ENCODE peak calls at places on chromosomes 4 and X, in four cellular contexts. H is psoas muscle, V is BE2C, A is body of pancreas. K is an unnamed sample.

GRCh38 chrX:107729558-107730297 is 45.9 kb downstream of the TSC22D3 start:
- DNase-seq in H (peak), V (no peak), A (no peak), K (no peak)

GRCh38 chrX:39513836-39514235 is 583.9 kb downstream of the BCOR start:
- DNase-seq in H (no peak), V (no peak), A (no peak), K (no peak)

GRCh38 chrX:3548743-3549441 is 164.6 kb downstream of the PRKX start:
- DNase-seq in H (no peak), V (no peak), A (peak), K (no peak)

GRCh38 chrX:153769865-153770605 is 6.0 kb downstream of the PLXNB3 start:
- DNase-seq in H (no peak), V (no peak), A (no peak), K (no peak)

GRCh38 chr4:105569014-105569850 is 16.8 kb downstream of the ARHGEF38 start:
- DNase-seq in H (no peak), V (no peak), A (no peak), K (no peak)

GRCh38 chr4:76195326-76195725 is 18.3 kb downstream of the SCARB2 start:
- DNase-seq in H (no peak), V (no peak), A (no peak), K (no peak)

GRCh38 chr4:87939978-87940690 is 35.4 kb upstream of the SPP1 start:
- DNase-seq in H (no peak), V (no peak), A (no peak), K (no peak)

GRCh38 chr4:126794363-126794762 is 838.4 kb upstream of the INTU start:
- DNase-seq in H (no peak), V (no peak), A (no peak), K (no peak)

GRCh38 chr4:181478675-181479074 is 764.5 kb upstream of the TENM3 start:
- DNase-seq in H (no peak), V (no peak), A (no peak), K (no peak)

GRCh38 chr4:150164956-150165355 is 86.7 kb downstream of the DCLK2 start:
- DNase-seq in H (no peak), V (no peak), A (no peak), K (no peak)

GRCh38 chrX:136468391-136469103 is 19.2 kb upstream of the BRS3 start:
- DNase-seq in H (no peak), V (no peak), A (no peak), K (no peak)

GRCh38 chr4:36241771-36242170 is 2.5 kb downstream of the ARAP2 start:
- DNase-seq in H (no peak), V (no peak), A (no peak), K (no peak)

GRCh38 chrX:107324493-107325310 is 118.3 kb downstream of the DNAAF6 start:
- DNase-seq in H (peak), V (no peak), A (no peak), K (no peak)

GRCh38 chr4:3290476-3290875 is 2.3 kb upstream of the RGS12 start:
- DNase-seq in H (no peak), V (no peak), A (no peak), K (no peak)

GRCh38 chr4:24210332-24210902 is 320.6 kb upstream of the PPARGC1A start:
- DNase-seq in H (peak), V (no peak), A (peak), K (no peak)

DNA sequence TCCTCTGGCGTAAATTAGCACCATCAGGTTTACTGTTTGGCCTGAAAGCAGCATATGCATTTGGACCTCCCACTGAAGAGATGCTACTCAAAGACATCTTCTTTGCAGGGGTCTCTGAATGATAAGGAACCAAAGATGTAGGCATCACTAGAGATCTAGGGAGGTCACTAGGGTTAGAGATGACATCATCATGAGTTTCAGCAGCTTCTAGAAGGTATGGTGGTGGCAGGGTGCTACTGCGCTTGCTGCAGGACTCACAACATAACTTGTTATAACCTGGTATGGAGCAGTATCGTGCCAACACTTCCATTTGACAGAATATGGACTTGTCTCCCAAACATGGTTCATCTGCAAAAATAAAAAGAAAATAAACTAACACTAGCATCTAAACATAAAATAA is 251.6 kb downstream of the NPFFR2 start:
- DNase-seq in H (no peak), V (no peak), A (no peak), K (no peak)
- TF ChIP-seq CTCF in H (no peak), V (peak), A (no peak), K (no peak)

DNA sequence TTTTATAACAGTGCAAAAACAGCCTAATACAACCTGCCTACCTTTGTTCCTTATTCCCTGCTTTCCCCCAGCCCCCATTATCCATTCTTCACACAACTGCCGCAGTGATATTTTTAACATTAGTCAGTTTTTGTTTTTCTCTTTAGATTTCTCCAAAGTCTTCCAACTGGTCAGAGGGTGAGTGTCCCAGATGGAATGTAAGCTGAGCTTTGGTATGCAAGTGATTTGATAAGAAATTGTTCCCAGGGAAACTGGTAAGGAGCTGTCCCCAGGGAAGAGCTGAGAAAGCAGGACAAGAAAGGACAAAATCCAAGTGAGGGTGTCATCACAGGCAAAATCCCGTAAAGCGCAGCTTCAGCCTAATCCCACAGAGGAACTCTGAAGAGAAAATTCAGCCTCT is 475.5 kb upstream of the ADGRL3 start:
- DNase-seq in H (no peak), V (no peak), A (no peak), K (no peak)
- TF ChIP-seq CTCF in H (no peak), V (no peak), A (no peak), K (no peak)

GRCh38 chr4:6996481-6996880 is 46.7 kb upstream of the TADA2B start:
- DNase-seq in H (no peak), V (no peak), A (no peak), K (no peak)
- TF ChIP-seq CTCF in H (no peak), V (no peak), A (no peak), K (no peak)

GRCh38 chr4:18568600-18568999 is 547.0 kb upstream of the LCORL start:
- DNase-seq in H (no peak), V (no peak), A (no peak), K (no peak)
- TF ChIP-seq CTCF in H (no peak), V (peak), A (peak), K (no peak)

GRCh38 chrX:67784712-67785111 is 240.9 kb downstream of the AR start:
- DNase-seq in H (no peak), V (no peak), A (no peak), K (no peak)

GRCh38 chrX:67780694-67781109 is 236.9 kb downstream of the AR start:
- DNase-seq in H (peak), V (no peak), A (peak), K (no peak)

GRCh38 chrX:67779099-67779498 is 235.3 kb downstream of the AR start:
- DNase-seq in H (no peak), V (no peak), A (no peak), K (no peak)

GRCh38 chrX:67777148-67777547 is 233.3 kb downstream of the AR start:
- DNase-seq in H (no peak), V (no peak), A (no peak), K (no peak)

DNA sequence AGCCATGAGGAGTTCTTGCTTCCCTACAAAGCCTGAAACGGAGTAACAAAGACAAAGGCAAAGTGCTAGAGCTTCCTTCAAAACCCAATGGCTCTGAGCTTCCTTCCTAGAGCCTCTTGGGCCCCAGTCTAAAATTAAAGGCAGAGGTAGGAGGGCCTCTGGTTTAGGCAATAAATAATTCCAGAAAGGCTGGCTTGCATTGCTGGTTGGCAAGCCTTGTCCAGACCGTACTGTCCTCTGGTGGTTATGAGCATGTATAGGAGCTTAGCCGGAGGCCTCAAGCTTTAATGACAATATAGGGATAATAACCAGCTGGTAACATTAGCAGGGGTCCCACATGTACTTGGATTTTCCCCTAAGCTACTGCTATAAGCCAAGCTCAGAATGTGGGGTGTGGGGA is 237.3 kb downstream of the AR start:
- DNase-seq in H (no peak), V (no peak), A (no peak), K (no peak)
- TF ChIP-seq CTCF in H (peak), V (no peak), A (no peak), K (no peak)

DNA sequence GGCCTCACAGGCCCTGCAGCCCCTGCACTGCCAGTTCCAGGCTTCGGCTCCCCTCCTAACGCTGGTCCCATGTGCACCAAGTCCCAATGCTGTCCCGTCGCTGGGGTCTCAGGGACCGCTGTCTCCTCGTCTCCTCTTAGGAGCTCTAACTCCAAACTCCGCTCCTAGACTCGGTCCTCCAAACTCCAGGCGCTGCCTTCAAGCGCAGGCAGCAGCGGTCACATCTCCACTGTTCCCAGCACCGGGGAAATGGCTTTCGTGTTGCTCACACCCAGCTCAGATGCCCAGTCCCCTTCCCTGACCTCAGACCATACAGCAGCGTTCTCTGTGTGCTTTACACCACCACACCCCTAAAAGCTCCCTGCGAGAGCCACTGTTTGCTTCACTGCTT is 19.6 kb upstream of the HMX1 start:
- DNase-seq in H (no peak), V (no peak), A (no peak), K (no peak)
- TF ChIP-seq CTCF in H (no peak), V (no peak), A (no peak), K (no peak)

GRCh38 chrX:120813982-120814381 is 61.7 kb downstream of the CT47B1 start:
- DNase-seq in H (no peak), V (no peak), A (no peak), K (no peak)
- TF ChIP-seq CTCF in H (no peak), V (no peak), A (no peak), K (no peak)

GRCh38 chr4:99612704-99613103 is 38.1 kb downstream of the MTTP start:
- DNase-seq in H (no peak), V (no peak), A (no peak), K (no peak)
- TF ChIP-seq CTCF in H (no peak), V (no peak), A (no peak), K (no peak)

GRCh38 chr4:158861766-158862165 is 92.9 kb downstream of the FNIP2 start:
- DNase-seq in H (no peak), V (no peak), A (no peak), K (no peak)
- TF ChIP-seq CTCF in H (no peak), V (no peak), A (no peak), K (no peak)

DNA sequence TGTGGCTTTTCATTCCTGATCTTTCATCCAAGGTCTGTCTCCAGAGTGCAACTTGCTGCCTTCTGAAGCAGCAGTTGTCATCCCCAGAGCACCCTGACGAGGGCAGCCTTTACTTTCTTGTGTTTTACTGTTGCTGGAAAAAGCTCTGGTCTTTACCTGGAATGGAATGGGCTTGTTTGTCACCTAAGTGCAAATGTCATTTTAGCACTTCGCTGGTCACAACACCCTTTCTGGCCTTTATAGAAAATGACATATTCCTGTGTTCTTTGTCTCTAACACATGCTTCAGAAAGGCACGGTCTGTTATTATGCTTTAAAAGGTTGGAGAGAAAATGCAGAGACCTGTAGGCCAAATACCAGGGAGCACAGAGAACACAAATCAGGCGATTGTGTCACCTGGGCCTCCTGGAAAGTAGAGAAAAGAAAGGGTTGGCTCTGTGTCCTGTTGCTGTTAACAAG is 332.7 kb upstream of the IGFBP7 start:
- DNase-seq in H (no peak), V (peak), A (peak), K (no peak)
- TF ChIP-seq CTCF in H (peak), V (peak), A (peak), K (no peak)